ENCODE peak calls at places on chromosomes 12 and 14, in five cellular contexts. Q is cardiac muscle cell, H is PC-3, L is transverse colon, N is AG10803. Z is an unnamed sample.

GRCh38 chr14:103687712-103688111 is 27.5 kb downstream of the XRCC3 start:
- DNase-seq in Q (no peak), H (no peak), L (no peak), N (no peak), Z (no peak)

GRCh38 chr12:114827460-114827859 is 143.5 kb upstream of the TBX3 start:
- DNase-seq in Q (no peak), H (no peak), L (no peak), N (no peak), Z (no peak)

GRCh38 chr12:51823875-51824565 is 24.5 kb downstream of the FIGNL2 start:
- DNase-seq in Q (peak), H (peak), L (peak), N (peak), Z (peak)

GRCh38 chr12:83985068-83985467 is 927.5 kb downstream of the SLC6A15 start:
- DNase-seq in Q (no peak), H (peak), L (no peak), N (no peak), Z (peak)

GRCh38 chr14:23695220-23695999 is 59.2 kb downstream of the DHRS2 start:
- DNase-seq in Q (peak), H (no peak), L (no peak), N (peak), Z (no peak)

GRCh38 chr14:31930493-31931225 is 146.4 kb upstream of the ARHGAP5 start:
- DNase-seq in Q (no peak), H (peak), L (no peak), N (peak), Z (no peak)

GRCh38 chr12:109383240-109383639 is 35.5 kb downstream of the MYO1H start:
- DNase-seq in Q (no peak), H (no peak), L (no peak), N (no peak), Z (no peak)

GRCh38 chr14:56116128-56116900 is 1.9 kb upstream of the PELI2 start:
- DNase-seq in Q (no peak), H (no peak), L (no peak), N (no peak), Z (no peak)

GRCh38 chr12:69511469-69511868 is 41.3 kb downstream of the FRS2 start:
- DNase-seq in Q (no peak), H (no peak), L (no peak), N (no peak), Z (no peak)

GRCh38 chr12:113462117-113462774 is 9.4 kb downstream of the LHX5 start:
- DNase-seq in Q (peak), H (peak), L (peak), N (peak), Z (peak)

GRCh38 chr14:89258728-89259273 is 158.2 kb downstream of the FOXN3 start:
- DNase-seq in Q (no peak), H (no peak), L (no peak), N (no peak), Z (no peak)

GRCh38 chr12:65596514-65597010 is 227.7 kb upstream of the HMGA2 start:
- DNase-seq in Q (no peak), H (peak), L (no peak), N (no peak), Z (no peak)

GRCh38 chr12:50573271-50573670 is 68.5 kb downstream of the DIP2B start:
- DNase-seq in Q (no peak), H (no peak), L (no peak), N (no peak), Z (no peak)

GRCh38 chr12:84701041-84701440 is 211.6 kb downstream of the SLC6A15 start:
- DNase-seq in Q (no peak), H (no peak), L (no peak), N (no peak), Z (no peak)

GRCh38 chr12:65892905-65893304 is 68.6 kb downstream of the HMGA2 start:
- DNase-seq in Q (no peak), H (peak), L (no peak), N (peak), Z (no peak)

GRCh38 chr12:108226866-108227265 is 97.8 kb downstream of the WSCD2 start:
- DNase-seq in Q (no peak), H (no peak), L (no peak), N (no peak), Z (no peak)

GRCh38 chr12:52145228-52145940 is 46.4 kb downstream of the KRT80 start:
- DNase-seq in Q (no peak), H (peak), L (no peak), N (no peak), Z (no peak)

GRCh38 chr12:44078273-44078672 is 242.4 kb downstream of the TMEM117 start:
- DNase-seq in Q (no peak), H (peak), L (no peak), N (no peak), Z (no peak)

GRCh38 chr12:57460457-57461325 is 1.1 kb downstream of the GLI1 start:
- DNase-seq in Q (peak), H (no peak), L (no peak), N (no peak), Z (no peak)

GRCh38 chr12:129558036-129558435 is 345.8 kb downstream of the TMEM132D start:
- DNase-seq in Q (no peak), H (no peak), L (no peak), N (no peak), Z (no peak)

GRCh38 chr14:43651896-43652295 is 855.2 kb downstream of the FSCB start:
- DNase-seq in Q (no peak), H (no peak), L (no peak), N (no peak), Z (no peak)

GRCh38 chr14:38357557-38357956 is 101.7 kb upstream of the CLEC14A start:
- DNase-seq in Q (no peak), H (peak), L (no peak), N (peak), Z (no peak)

GRCh38 chr14:103084021-103084919 is at the start of gene LBHD2:
- DNase-seq in Q (no peak), H (no peak), L (no peak), N (no peak), Z (no peak)

GRCh38 chr14:104827173-104828055 is 26.5 kb downstream of the ZBTB42 start:
- DNase-seq in Q (peak), H (peak), L (peak), N (peak), Z (no peak)

GRCh38 chr14:69107407-69108003 is 45.4 kb downstream of the DCAF5 start:
- DNase-seq in Q (peak), H (peak), L (peak), N (peak), Z (peak)

GRCh38 chr12:14007638-14008037 is 26.2 kb upstream of the GRIN2B start:
- DNase-seq in Q (peak), H (no peak), L (no peak), N (no peak), Z (no peak)

GRCh38 chr14:90499121-90499520 is 102.3 kb downstream of the CALM1 start:
- DNase-seq in Q (no peak), H (no peak), L (no peak), N (no peak), Z (no peak)

GRCh38 chr12:21308785-21309184 is 25.9 kb downstream of the SLCO1A2 start:
- DNase-seq in Q (no peak), H (no peak), L (no peak), N (no peak), Z (no peak)

GRCh38 chr14:90604356-90604755 is 207.5 kb downstream of the CALM1 start:
- DNase-seq in Q (no peak), H (no peak), L (no peak), N (no peak), Z (no peak)

GRCh38 chr12:103495158-103495782 is 498 bp downstream of the C12orf42 start:
- DNase-seq in Q (peak), H (no peak), L (peak), N (no peak), Z (no peak)

GRCh38 chr12:102521662-102522277 is 41.4 kb upstream of the IGF1 start:
- DNase-seq in Q (no peak), H (no peak), L (no peak), N (no peak), Z (no peak)

GRCh38 chr12:94872671-94873367 is 130.7 kb downstream of the NDUFA12 start:
- DNase-seq in Q (no peak), H (no peak), L (no peak), N (no peak), Z (no peak)

GRCh38 chr12:63843613-63844390 is 698 bp upstream of the SRGAP1 start:
- DNase-seq in Q (peak), H (peak), L (peak), N (peak), Z (peak)

GRCh38 chr14:83053022-83053710 is 1519.5 kb upstream of the SEL1L start:
- DNase-seq in Q (no peak), H (no peak), L (no peak), N (no peak), Z (no peak)

GRCh38 chr14:91009501-91010152 is 50.8 kb downstream of the RPS6KA5 start:
- DNase-seq in Q (no peak), H (no peak), L (no peak), N (no peak), Z (no peak)

GRCh38 chr12:103503546-103504480 is 8.0 kb upstream of the C12orf42 start:
- DNase-seq in Q (peak), H (no peak), L (peak), N (no peak), Z (peak)

GRCh38 chr14:105436891-105437722 is 17.5 kb downstream of the MTA1 start:
- DNase-seq in Q (no peak), H (no peak), L (peak), N (no peak), Z (no peak)

GRCh38 chr14:105702275-105702817 is 176.0 kb downstream of the TMEM121 start:
- DNase-seq in Q (no peak), H (no peak), L (no peak), N (no peak), Z (no peak)

GRCh38 chr12:87953257-87953860 is 75.8 kb downstream of the C12orf50 start:
- DNase-seq in Q (peak), H (peak), L (no peak), N (peak), Z (peak)

GRCh38 chr12:49296836-49297694 is 2.1 kb downstream of the PRPH start:
- DNase-seq in Q (no peak), H (peak), L (peak), N (no peak), Z (no peak)

GRCh38 chr12:49294804-49295086 is 202 bp upstream of the PRPH start:
- DNase-seq in Q (no peak), H (no peak), L (no peak), N (no peak), Z (no peak)

GRCh38 chr12:49295087-49296001 is at the start of gene PRPH:
- DNase-seq in Q (peak), H (no peak), L (no peak), N (no peak), Z (no peak)

GRCh38 chr12:49297695-49298060 is 2.7 kb downstream of the PRPH start:
- DNase-seq in Q (no peak), H (no peak), L (no peak), N (no peak), Z (no peak)

GRCh38 chr12:49296034-49296835 is 1.3 kb downstream of the PRPH start:
- DNase-seq in Q (peak), H (peak), L (peak), N (no peak), Z (no peak)
- H3K4me3 ChIP-seq in Q (no peak), H (peak), L (no peak), N (no peak), Z (no peak)

GRCh38 chr12:122501489-122501989 is 807 bp upstream of the ZCCHC8 start:
- DNase-seq in Q (no peak), H (no peak), L (no peak), N (no peak), Z (no peak)

GRCh38 chr12:122503783-122504590 is 3.3 kb upstream of the ZCCHC8 start:
- DNase-seq in Q (no peak), H (no peak), L (no peak), N (no peak), Z (no peak)

GRCh38 chr12:122500685-122501488 is at the start of gene ZCCHC8:
- DNase-seq in Q (peak), H (peak), L (peak), N (peak), Z (peak)

GRCh38 chr12:122503147-122503751 is 2.5 kb upstream of the ZCCHC8 start:
- DNase-seq in Q (no peak), H (no peak), L (no peak), N (no peak), Z (no peak)

DNA sequence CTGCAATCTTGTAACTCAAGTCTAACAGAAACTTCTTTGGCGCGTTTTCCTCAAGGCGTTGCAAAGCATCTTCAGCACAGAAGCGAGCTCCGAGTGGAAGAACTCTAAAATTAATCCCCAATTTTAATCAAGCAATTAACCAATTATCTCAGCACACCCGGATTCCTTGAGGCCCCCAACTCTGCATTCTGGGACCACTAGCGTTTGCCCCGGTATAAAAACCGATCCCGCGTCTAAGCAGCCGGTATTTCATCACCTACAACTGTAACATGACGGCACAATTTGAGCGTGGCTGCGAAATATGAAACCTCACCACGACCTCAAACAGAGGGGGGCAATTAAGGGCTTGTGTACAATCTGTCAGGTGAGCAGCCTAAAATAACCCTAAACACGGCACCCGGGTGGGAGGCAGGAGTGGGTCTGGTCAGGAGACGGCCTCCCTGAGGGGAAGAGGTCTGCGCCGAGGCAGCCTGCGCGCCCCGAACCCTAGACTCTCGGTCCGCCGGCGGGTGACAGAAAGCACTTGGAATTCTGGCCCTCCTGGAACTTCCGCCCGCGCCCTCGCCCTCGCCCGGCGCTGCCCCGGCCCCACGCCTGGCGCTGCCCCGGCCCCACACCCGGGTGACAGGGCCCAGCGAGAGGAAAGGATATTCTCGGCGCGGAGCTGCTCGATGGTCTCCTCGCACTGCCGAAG is 594 bp downstream of the ZCCHC8 start:
- DNase-seq in Q (no peak), H (peak), L (peak), N (peak), Z (no peak)
- TF ChIP-seq CTCF in Q (no peak), H (no peak), L (no peak), N (no peak), Z (no peak)

GRCh38 chr14:30621354-30621953 is 665 bp upstream of the SCFD1 start:
- DNase-seq in Q (peak), H (peak), L (peak), N (peak), Z (no peak)

GRCh38 chr14:30624132-30624423 is 2.0 kb downstream of the SCFD1 start:
- DNase-seq in Q (no peak), H (no peak), L (no peak), N (no peak), Z (no peak)

GRCh38 chr14:30621954-30622830 is at the start of gene SCFD1:
- DNase-seq in Q (peak), H (peak), L (peak), N (peak), Z (peak)

GRCh38 chr14:30623412-30624131 is 1.5 kb downstream of the SCFD1 start:
- DNase-seq in Q (no peak), H (no peak), L (no peak), N (no peak), Z (no peak)

DNA sequence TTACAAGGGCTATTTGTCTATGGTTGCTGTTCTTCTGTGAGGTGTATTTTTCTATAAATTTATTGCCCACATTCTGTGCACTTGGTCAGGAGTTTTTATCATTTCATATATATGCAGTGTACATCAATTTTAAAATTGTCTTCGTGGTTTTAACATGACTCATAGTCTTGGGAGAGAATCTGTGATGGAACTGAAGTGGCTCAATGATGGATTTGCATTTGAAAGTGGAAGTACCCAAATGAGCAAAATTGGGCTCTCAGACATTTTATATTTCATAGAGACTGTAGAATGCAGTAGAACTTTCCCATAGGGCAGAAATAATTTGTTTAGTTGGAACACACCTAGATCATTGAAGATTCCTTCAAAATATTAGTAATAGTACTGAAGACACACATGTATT is 1.9 kb upstream of the SCFD1 start:
- DNase-seq in Q (no peak), H (peak), L (no peak), N (peak), Z (no peak)
- H3K4me3 ChIP-seq in Q (no peak), H (no peak), L (no peak), N (no peak), Z (no peak)

DNA sequence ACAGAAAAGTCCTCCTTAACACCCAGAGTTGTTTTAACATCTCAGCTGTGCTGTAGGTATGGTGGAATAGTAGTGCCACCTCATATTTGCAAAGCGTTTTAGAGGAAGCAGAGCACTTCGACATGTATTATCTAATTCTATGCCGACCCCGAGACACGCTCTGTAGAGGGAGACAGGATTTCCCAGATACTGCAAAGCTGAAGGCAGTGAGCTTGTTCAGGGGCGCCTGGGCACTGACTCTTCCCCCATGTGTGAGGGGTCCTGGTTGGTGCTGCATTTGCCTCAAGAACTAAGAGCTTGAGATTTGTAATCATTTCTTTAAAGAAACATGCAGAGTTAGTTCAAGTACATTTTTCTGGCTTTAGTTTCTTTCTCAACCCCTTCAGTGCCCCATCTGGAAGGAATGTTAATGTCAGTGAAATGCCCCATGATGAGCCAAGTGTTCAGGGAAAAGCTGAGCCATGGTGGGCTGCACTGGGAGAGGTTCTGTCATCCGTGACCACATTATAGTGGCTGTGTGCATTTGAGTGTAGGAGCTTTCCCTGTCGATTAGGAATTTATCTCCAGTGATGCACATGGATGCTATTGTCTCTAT is 66.3 kb downstream of the MBIP start:
- DNase-seq in Q (no peak), H (peak), L (no peak), N (peak), Z (no peak)
- TF ChIP-seq CTCF in Q (peak), H (peak), L (no peak), N (peak), Z (no peak)

GRCh38 chr14:93938766-93939303 is 11.7 kb downstream of the FAM181A start:
- DNase-seq in Q (no peak), H (no peak), L (no peak), N (no peak), Z (no peak)
- H3K4me3 ChIP-seq in Q (no peak), H (no peak), L (no peak), N (no peak), Z (no peak)

Z was measured in LNCaP clone FGC.